ENCODE peak calls at places on chromosomes 1 and 21, in seven cellular contexts. One of them, this sample, is unnamed.

GRCh38 chr1:171433451-171433850 is 51.9 kb upstream of the PRRC2C start:
- DNase-seq in suprapubic skin: no peak
- DNase-seq in tibial nerve: no peak
- DNase-seq in upper lobe of left lung: no peak
- DNase-seq in stomach: no peak
- DNase-seq in sigmoid colon: no peak
- DNase-seq in K562: no peak
- DNase-seq in this sample: no peak

GRCh38 chr1:234961468-234962339 is 166.9 kb downstream of the TOMM20 start:
- DNase-seq in stomach: no peak
- DNase-seq in tibial nerve: no peak
- DNase-seq in sigmoid colon: peak; percentile 56
- DNase-seq in K562: no peak
- DNase-seq in suprapubic skin: peak; percentile 56
- DNase-seq in upper lobe of left lung: no peak
- DNase-seq in this sample: no peak

GRCh38 chr1:165645654-165646366 is 14.8 kb downstream of the MGST3 start:
- DNase-seq in upper lobe of left lung: peak; percentile 32
- DNase-seq in K562: peak; percentile 46
- DNase-seq in sigmoid colon: no peak
- DNase-seq in tibial nerve: no peak
- DNase-seq in suprapubic skin: no peak
- DNase-seq in stomach: peak; percentile 79
- DNase-seq in this sample: peak; percentile 88

GRCh38 chr1:29532741-29533140 is 296.4 kb downstream of the PTPRU start:
- DNase-seq in upper lobe of left lung: peak; percentile 5
- DNase-seq in sigmoid colon: peak; percentile 35
- DNase-seq in suprapubic skin: peak; percentile 19
- DNase-seq in stomach: peak; percentile 46
- DNase-seq in K562: no peak
- DNase-seq in tibial nerve: no peak
- DNase-seq in this sample: no peak

GRCh38 chr1:228004331-228004871 is 2.4 kb upstream of the WNT3A start:
- DNase-seq in sigmoid colon: peak; percentile 50
- DNase-seq in K562: peak; percentile 75
- DNase-seq in suprapubic skin: peak; percentile 52
- DNase-seq in tibial nerve: no peak
- DNase-seq in upper lobe of left lung: peak; percentile 41
- DNase-seq in stomach: peak; percentile 42
- DNase-seq in this sample: no peak

GRCh38 chr1:10020086-10020485 is 12.7 kb upstream of the UBE4B start:
- DNase-seq in stomach: no peak
- DNase-seq in sigmoid colon: no peak
- DNase-seq in upper lobe of left lung: no peak
- DNase-seq in K562: no peak
- DNase-seq in suprapubic skin: no peak
- DNase-seq in tibial nerve: no peak
- DNase-seq in this sample: no peak

GRCh38 chr1:12309783-12310742 is 80.2 kb downstream of the VPS13D start:
- DNase-seq in sigmoid colon: peak; percentile 86
- DNase-seq in upper lobe of left lung: peak; percentile 47
- DNase-seq in tibial nerve: no peak
- DNase-seq in stomach: no peak
- DNase-seq in suprapubic skin: no peak
- DNase-seq in K562: no peak
- DNase-seq in this sample: peak; percentile 34

GRCh38 chr21:38494688-38495087 is 3.6 kb downstream of the ERG start:
- DNase-seq in sigmoid colon: no peak
- DNase-seq in tibial nerve: no peak
- DNase-seq in K562: no peak
- DNase-seq in stomach: no peak
- DNase-seq in suprapubic skin: no peak
- DNase-seq in upper lobe of left lung: peak; percentile 60
- DNase-seq in this sample: no peak

GRCh38 chr1:165647970-165648369 is 16.9 kb downstream of the MGST3 start:
- DNase-seq in stomach: no peak
- DNase-seq in upper lobe of left lung: no peak
- DNase-seq in K562: no peak
- DNase-seq in suprapubic skin: no peak
- DNase-seq in sigmoid colon: no peak
- DNase-seq in tibial nerve: no peak
- DNase-seq in this sample: no peak

GRCh38 chr1:161989108-161989507 is 34.6 kb downstream of the OLFML2B start:
- DNase-seq in upper lobe of left lung: no peak
- DNase-seq in stomach: no peak
- DNase-seq in tibial nerve: no peak
- DNase-seq in sigmoid colon: no peak
- DNase-seq in suprapubic skin: no peak
- DNase-seq in K562: no peak
- DNase-seq in this sample: no peak

GRCh38 chr1:117045644-117046043 is 14.5 kb upstream of the TTF2 start:
- DNase-seq in stomach: no peak
- DNase-seq in sigmoid colon: no peak
- DNase-seq in upper lobe of left lung: no peak
- DNase-seq in tibial nerve: no peak
- DNase-seq in K562: no peak
- DNase-seq in suprapubic skin: no peak
- DNase-seq in this sample: no peak

DNA sequence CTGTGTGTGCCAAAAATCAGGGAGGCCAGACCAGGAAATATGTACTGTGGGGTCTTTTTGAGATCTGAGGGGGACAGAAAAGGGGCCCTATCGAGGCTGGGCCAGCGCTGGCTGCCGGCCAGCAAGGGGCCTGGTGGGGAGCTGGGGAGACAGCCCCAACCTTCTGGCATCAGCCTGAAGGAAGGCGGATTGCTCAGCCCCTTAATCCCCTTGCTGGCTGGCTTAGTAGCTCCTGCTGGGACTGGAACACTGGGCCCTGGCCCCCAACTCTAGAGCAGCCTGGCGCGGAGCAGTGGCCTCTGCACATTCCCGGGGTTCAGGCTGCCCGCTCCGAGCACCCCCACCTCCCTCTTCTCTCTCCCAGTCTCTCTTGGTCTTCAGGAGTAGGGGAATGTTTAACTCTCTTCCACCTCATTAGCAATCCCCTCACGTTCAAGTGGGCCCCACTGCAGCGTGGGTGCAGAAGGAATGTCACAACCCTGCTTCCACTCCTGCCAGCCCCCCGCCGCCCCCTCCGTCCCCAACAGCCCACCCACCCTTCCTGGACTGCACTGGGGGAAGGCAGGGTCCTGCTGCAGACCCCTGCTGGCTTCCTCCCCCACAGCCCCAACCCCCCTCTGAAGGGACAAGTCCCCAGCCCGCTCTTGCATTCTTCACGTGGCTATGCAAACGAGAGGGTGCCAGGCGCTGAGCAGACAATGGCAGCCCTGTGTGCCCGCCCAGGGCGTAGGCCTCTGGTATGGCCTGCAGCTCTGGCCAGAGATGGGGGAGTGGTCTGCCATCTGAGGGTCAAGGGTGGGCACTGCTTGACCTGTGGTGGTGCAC is 932 bp upstream of the CLDN19 start:
- DNase-seq in suprapubic skin: no peak
- DNase-seq in stomach: no peak
- DNase-seq in upper lobe of left lung: no peak
- DNase-seq in sigmoid colon: no peak
- DNase-seq in K562: no peak
- DNase-seq in tibial nerve: no peak
- DNase-seq in this sample: no peak
- TF ChIP-seq EP300 in suprapubic skin: no peak
- TF ChIP-seq EP300 in stomach: no peak
- TF ChIP-seq EP300 in upper lobe of left lung: no peak
- TF ChIP-seq EP300 in sigmoid colon: no peak
- TF ChIP-seq EP300 in K562: no peak
- TF ChIP-seq EP300 in tibial nerve: no peak
- TF ChIP-seq EP300 in this sample: no peak

GRCh38 chr1:168691541-168691940 is 37.5 kb downstream of the DPT start:
- DNase-seq in upper lobe of left lung: no peak
- DNase-seq in sigmoid colon: no peak
- DNase-seq in stomach: no peak
- DNase-seq in K562: no peak
- DNase-seq in suprapubic skin: no peak
- DNase-seq in tibial nerve: no peak
- DNase-seq in this sample: no peak

GRCh38 chr1:168688679-168689657 is 40.0 kb downstream of the DPT start:
- DNase-seq in tibial nerve: no peak
- DNase-seq in sigmoid colon: no peak
- DNase-seq in upper lobe of left lung: no peak
- DNase-seq in suprapubic skin: no peak
- DNase-seq in K562: no peak
- DNase-seq in stomach: no peak
- DNase-seq in this sample: no peak

GRCh38 chr1:168687796-168688195 is 41.2 kb downstream of the DPT start:
- DNase-seq in K562: peak; percentile 15
- DNase-seq in upper lobe of left lung: no peak
- DNase-seq in sigmoid colon: no peak
- DNase-seq in tibial nerve: no peak
- DNase-seq in stomach: no peak
- DNase-seq in suprapubic skin: no peak
- DNase-seq in this sample: no peak

GRCh38 chr1:168692472-168692871 is 36.5 kb downstream of the DPT start:
- DNase-seq in sigmoid colon: no peak
- DNase-seq in upper lobe of left lung: no peak
- DNase-seq in K562: no peak
- DNase-seq in suprapubic skin: no peak
- DNase-seq in stomach: no peak
- DNase-seq in tibial nerve: no peak
- DNase-seq in this sample: no peak

GRCh38 chr1:168689726-168690602 is 39.0 kb downstream of the DPT start:
- DNase-seq in stomach: no peak
- DNase-seq in tibial nerve: no peak
- DNase-seq in K562: no peak
- DNase-seq in upper lobe of left lung: peak; percentile 29
- DNase-seq in sigmoid colon: no peak
- DNase-seq in suprapubic skin: no peak
- DNase-seq in this sample: no peak
- TF ChIP-seq EP300 in stomach: no peak
- TF ChIP-seq EP300 in tibial nerve: no peak
- TF ChIP-seq EP300 in K562: no peak
- TF ChIP-seq EP300 in upper lobe of left lung: no peak
- TF ChIP-seq EP300 in sigmoid colon: no peak
- TF ChIP-seq EP300 in suprapubic skin: no peak
- TF ChIP-seq EP300 in this sample: no peak

GRCh38 chr1:59012378-59012777 is 228.5 kb upstream of the JUN start:
- DNase-seq in K562: no peak
- DNase-seq in sigmoid colon: no peak
- DNase-seq in upper lobe of left lung: no peak
- DNase-seq in stomach: no peak
- DNase-seq in suprapubic skin: no peak
- DNase-seq in tibial nerve: no peak
- DNase-seq in this sample: no peak

GRCh38 chr1:59014827-59015226 is 231.0 kb upstream of the JUN start:
- DNase-seq in suprapubic skin: no peak
- DNase-seq in K562: no peak
- DNase-seq in stomach: no peak
- DNase-seq in upper lobe of left lung: no peak
- DNase-seq in tibial nerve: no peak
- DNase-seq in sigmoid colon: no peak
- DNase-seq in this sample: no peak

GRCh38 chr1:59015708-59016107 is 231.9 kb upstream of the JUN start:
- DNase-seq in tibial nerve: no peak
- DNase-seq in suprapubic skin: no peak
- DNase-seq in stomach: no peak
- DNase-seq in K562: no peak
- DNase-seq in upper lobe of left lung: no peak
- DNase-seq in sigmoid colon: no peak
- DNase-seq in this sample: no peak

GRCh38 chr1:59013276-59013927 is 229.6 kb upstream of the JUN start:
- DNase-seq in K562: no peak
- DNase-seq in tibial nerve: peak; percentile 52
- DNase-seq in upper lobe of left lung: peak; percentile 25
- DNase-seq in sigmoid colon: peak; percentile 85
- DNase-seq in stomach: peak; percentile 57
- DNase-seq in suprapubic skin: peak; percentile 65
- DNase-seq in this sample: peak; percentile 62

DNA sequence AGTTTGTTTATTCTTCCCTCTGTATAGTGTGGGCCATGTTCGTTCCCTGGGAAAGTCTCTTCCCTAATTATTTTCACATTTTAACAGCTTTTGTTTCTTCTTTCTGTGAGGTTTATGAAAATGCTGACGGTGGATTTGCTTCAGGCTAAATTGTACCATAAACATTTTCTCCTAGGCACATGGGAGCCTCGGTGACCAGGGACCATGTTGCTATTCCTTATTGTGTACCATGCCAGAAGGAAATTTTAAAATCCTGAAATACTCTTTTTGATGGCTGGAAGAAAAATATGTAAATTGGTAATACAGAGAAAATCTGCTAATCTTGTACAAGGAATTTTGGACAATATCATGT is 230.1 kb upstream of the JUN start:
- DNase-seq in stomach: no peak
- DNase-seq in tibial nerve: no peak
- DNase-seq in suprapubic skin: no peak
- DNase-seq in K562: no peak
- DNase-seq in upper lobe of left lung: no peak
- DNase-seq in sigmoid colon: no peak
- DNase-seq in this sample: no peak
- TF ChIP-seq EP300 in stomach: no peak
- TF ChIP-seq EP300 in tibial nerve: no peak
- TF ChIP-seq EP300 in suprapubic skin: no peak
- TF ChIP-seq EP300 in K562: no peak
- TF ChIP-seq EP300 in upper lobe of left lung: no peak
- TF ChIP-seq EP300 in sigmoid colon: no peak
- TF ChIP-seq EP300 in this sample: no peak

GRCh38 chr1:246332078-246332477 is 175.0 kb downstream of the SMYD3 start:
- DNase-seq in stomach: no peak
- DNase-seq in upper lobe of left lung: no peak
- DNase-seq in suprapubic skin: no peak
- DNase-seq in tibial nerve: no peak
- DNase-seq in sigmoid colon: no peak
- DNase-seq in K562: peak; percentile 38
- DNase-seq in this sample: no peak

GRCh38 chr1:246333855-246334254 is 173.2 kb downstream of the SMYD3 start:
- DNase-seq in sigmoid colon: no peak
- DNase-seq in suprapubic skin: no peak
- DNase-seq in stomach: no peak
- DNase-seq in upper lobe of left lung: no peak
- DNase-seq in tibial nerve: no peak
- DNase-seq in K562: no peak
- DNase-seq in this sample: no peak

GRCh38 chr1:246324711-246325110 is 182.4 kb downstream of the SMYD3 start:
- DNase-seq in sigmoid colon: no peak
- DNase-seq in K562: no peak
- DNase-seq in upper lobe of left lung: no peak
- DNase-seq in stomach: no peak
- DNase-seq in tibial nerve: no peak
- DNase-seq in suprapubic skin: no peak
- DNase-seq in this sample: no peak

GRCh38 chr1:246335126-246335525 is 172.0 kb downstream of the SMYD3 start:
- DNase-seq in sigmoid colon: no peak
- DNase-seq in upper lobe of left lung: no peak
- DNase-seq in tibial nerve: no peak
- DNase-seq in K562: no peak
- DNase-seq in stomach: no peak
- DNase-seq in suprapubic skin: no peak
- DNase-seq in this sample: no peak

DNA sequence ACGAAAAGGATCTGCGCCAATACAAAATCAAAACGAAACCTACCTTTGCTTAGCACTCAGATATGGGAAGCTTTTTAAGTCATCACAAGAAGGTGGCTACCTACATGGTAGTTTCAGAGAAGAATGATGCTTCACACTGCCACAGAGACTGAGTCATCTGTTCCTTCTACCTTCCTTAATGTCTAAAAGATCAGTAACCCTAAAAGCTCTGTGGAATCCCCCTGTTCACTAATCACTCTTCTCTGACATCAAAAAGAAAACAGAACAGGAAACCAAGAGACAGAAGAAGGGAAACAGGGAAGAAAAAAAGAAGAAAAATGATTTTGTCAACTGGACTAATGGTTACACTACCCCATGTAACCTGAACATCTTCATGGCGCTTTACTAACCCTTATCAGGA is 177.2 kb downstream of the SMYD3 start:
- DNase-seq in upper lobe of left lung: no peak
- DNase-seq in stomach: no peak
- DNase-seq in sigmoid colon: no peak
- DNase-seq in K562: no peak
- DNase-seq in tibial nerve: no peak
- DNase-seq in suprapubic skin: no peak
- DNase-seq in this sample: no peak
- TF ChIP-seq EP300 in upper lobe of left lung: no peak
- TF ChIP-seq EP300 in stomach: no peak
- TF ChIP-seq EP300 in sigmoid colon: no peak
- TF ChIP-seq EP300 in K562: no peak
- TF ChIP-seq EP300 in tibial nerve: no peak
- TF ChIP-seq EP300 in suprapubic skin: no peak
- TF ChIP-seq EP300 in this sample: no peak

This sample was measured in transverse colon.